ENCODE peak calls at places on chromosome X, in seven cellular contexts. S is mammary epithelial cell, G is pancreas, Q is A549, Y is cardiac muscle cell, K is hepatocyte, R is astrocyte. V is an unnamed sample.

GRCh38 chrX:78522601-78523000 is 136.5 kb downstream of the RTL3 start:
- DNase-seq in S (peak), G (no peak), Q (no peak), Y (no peak), K (no peak), R (no peak), V (no peak)

GRCh38 chrX:24242649-24243556 is 71.0 kb downstream of the SUPT20HL2 start:
- DNase-seq in S (no peak), G (peak), Q (no peak), Y (peak), K (peak), R (peak), V (no peak)

GRCh38 chrX:1673337-1673736 is 58.5 kb downstream of the ASMT start:
- DNase-seq in S (no peak), G (no peak), Q (peak), Y (peak), K (peak), R (no peak), V (no peak)

GRCh38 chrX:47483310-47484268 is 567 bp upstream of the ZNF41 start:
- DNase-seq in S (peak), G (no peak), Q (no peak), Y (peak), K (peak), R (peak), V (no peak)

GRCh38 chrX:17443546-17443945 is 68.5 kb downstream of the NHS start:
- DNase-seq in S (no peak), G (no peak), Q (no peak), Y (peak), K (no peak), R (no peak), V (no peak)

GRCh38 chrX:100928660-100929613 is at the start of gene XKRX:
- DNase-seq in S (peak), G (peak), Q (peak), Y (peak), K (peak), R (peak), V (no peak)

GRCh38 chrX:115191490-115192243 is 2.5 kb downstream of the RBMXL3 start:
- DNase-seq in S (no peak), G (no peak), Q (no peak), Y (no peak), K (no peak), R (no peak), V (no peak)

GRCh38 chrX:42577936-42578335 is 200.0 kb downstream of the PPP1R2C start:
- DNase-seq in S (no peak), G (no peak), Q (no peak), Y (peak), K (peak), R (no peak), V (no peak)

GRCh38 chrX:126550816-126551215 is 1.8 kb downstream of the DCAF12L1 start:
- DNase-seq in S (no peak), G (no peak), Q (no peak), Y (no peak), K (no peak), R (no peak), V (no peak)

GRCh38 chrX:34624416-34624815 is 32.7 kb downstream of the TMEM47 start:
- DNase-seq in S (no peak), G (no peak), Q (no peak), Y (peak), K (no peak), R (peak), V (no peak)

GRCh38 chrX:21740329-21741274 is 17.3 kb downstream of the SMPX start:
- DNase-seq in S (no peak), G (peak), Q (no peak), Y (no peak), K (no peak), R (no peak), V (no peak)

GRCh38 chrX:119399772-119400101 is 601 bp downstream of the SLC25A43 start:
- DNase-seq in S (no peak), G (no peak), Q (peak), Y (peak), K (no peak), R (peak), V (no peak)

GRCh38 chrX:129427267-129427666 is 96.0 kb downstream of the SMARCA1 start:
- DNase-seq in S (no peak), G (no peak), Q (no peak), Y (no peak), K (no peak), R (no peak), V (no peak)

GRCh38 chrX:22690116-22690515 is 309.6 kb upstream of the DDX53 start:
- DNase-seq in S (no peak), G (no peak), Q (no peak), Y (peak), K (peak), R (no peak), V (no peak)

GRCh38 chrX:15719324-15719968 is 18.6 kb upstream of the CA5B start:
- DNase-seq in S (no peak), G (no peak), Q (no peak), Y (no peak), K (no peak), R (no peak), V (no peak)

GRCh38 chrX:15721911-15722310 is 16.2 kb upstream of the CA5B start:
- DNase-seq in S (no peak), G (no peak), Q (no peak), Y (no peak), K (no peak), R (no peak), V (no peak)

GRCh38 chrX:15723887-15724517 is 14.1 kb upstream of the CA5B start:
- DNase-seq in S (no peak), G (no peak), Q (no peak), Y (no peak), K (no peak), R (no peak), V (no peak)

GRCh38 chrX:15724911-15725310 is 13.2 kb upstream of the CA5B start:
- DNase-seq in S (no peak), G (no peak), Q (no peak), Y (no peak), K (no peak), R (no peak), V (no peak)
- TF ChIP-seq CTCF in S (no peak), G (no peak), Q (no peak), Y (no peak), K (no peak), R (no peak), V (no peak)

DNA sequence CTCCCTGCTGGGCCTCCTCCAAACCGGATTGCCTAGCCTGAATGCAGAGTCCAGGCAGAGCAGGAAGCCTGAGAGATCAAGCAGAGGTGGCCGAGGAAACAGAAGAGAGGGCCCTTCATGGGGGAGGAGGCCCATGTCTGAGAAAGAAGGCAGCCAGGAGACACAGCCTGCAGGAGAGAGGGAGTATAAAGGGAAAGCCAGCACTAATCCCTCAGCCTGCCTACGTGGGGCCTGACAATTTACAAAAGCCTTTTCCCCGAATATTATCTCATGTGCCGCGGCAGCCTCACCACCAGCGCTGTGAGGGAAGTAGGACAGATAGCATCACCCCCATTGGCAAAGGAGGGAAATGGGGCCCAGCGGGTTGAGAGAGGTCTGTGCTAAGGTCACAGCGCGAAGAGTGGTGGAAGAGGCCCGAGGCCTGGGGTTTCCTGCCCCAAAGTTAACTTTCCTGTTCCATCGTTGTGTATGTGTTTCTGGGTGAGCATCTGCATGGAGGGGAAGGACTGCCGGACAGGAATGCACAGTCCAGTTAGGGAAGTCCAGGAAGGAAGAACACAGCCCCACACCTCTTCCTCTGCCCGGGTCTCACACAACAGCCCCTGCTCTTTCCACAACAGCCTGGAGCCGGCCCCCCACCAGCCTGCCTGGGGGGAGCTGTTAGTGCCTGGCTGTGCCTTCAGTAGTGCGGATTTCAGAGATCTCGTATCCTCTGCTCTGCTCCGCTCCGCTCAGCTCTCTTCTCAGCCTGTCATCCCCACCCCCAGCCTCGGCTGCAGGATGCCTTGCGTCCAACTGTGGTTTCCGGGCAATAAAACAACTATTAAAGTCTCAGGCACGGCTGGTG is 50.9 kb upstream of the BCOR start:
- DNase-seq in S (no peak), G (no peak), Q (no peak), Y (peak), K (peak), R (no peak), V (no peak)
- H3K4me3 ChIP-seq in S (no peak), G (no peak), Q (no peak), Y (no peak), K (no peak), R (no peak), V (no peak)

GRCh38 chrX:136765957-136766356 is 14.8 kb downstream of the ARHGEF6 start:
- DNase-seq in S (no peak), G (no peak), Q (no peak), Y (no peak), K (no peak), R (no peak), V (no peak)

GRCh38 chrX:136768469-136769084 is 12.2 kb downstream of the ARHGEF6 start:
- DNase-seq in S (peak), G (no peak), Q (no peak), Y (peak), K (peak), R (peak), V (no peak)

GRCh38 chrX:136766785-136767103 is 14.0 kb downstream of the ARHGEF6 start:
- DNase-seq in S (no peak), G (no peak), Q (no peak), Y (no peak), K (no peak), R (no peak), V (no peak)

GRCh38 chrX:136764206-136764605 is 16.5 kb downstream of the ARHGEF6 start:
- DNase-seq in S (no peak), G (no peak), Q (no peak), Y (no peak), K (no peak), R (no peak), V (no peak)

DNA sequence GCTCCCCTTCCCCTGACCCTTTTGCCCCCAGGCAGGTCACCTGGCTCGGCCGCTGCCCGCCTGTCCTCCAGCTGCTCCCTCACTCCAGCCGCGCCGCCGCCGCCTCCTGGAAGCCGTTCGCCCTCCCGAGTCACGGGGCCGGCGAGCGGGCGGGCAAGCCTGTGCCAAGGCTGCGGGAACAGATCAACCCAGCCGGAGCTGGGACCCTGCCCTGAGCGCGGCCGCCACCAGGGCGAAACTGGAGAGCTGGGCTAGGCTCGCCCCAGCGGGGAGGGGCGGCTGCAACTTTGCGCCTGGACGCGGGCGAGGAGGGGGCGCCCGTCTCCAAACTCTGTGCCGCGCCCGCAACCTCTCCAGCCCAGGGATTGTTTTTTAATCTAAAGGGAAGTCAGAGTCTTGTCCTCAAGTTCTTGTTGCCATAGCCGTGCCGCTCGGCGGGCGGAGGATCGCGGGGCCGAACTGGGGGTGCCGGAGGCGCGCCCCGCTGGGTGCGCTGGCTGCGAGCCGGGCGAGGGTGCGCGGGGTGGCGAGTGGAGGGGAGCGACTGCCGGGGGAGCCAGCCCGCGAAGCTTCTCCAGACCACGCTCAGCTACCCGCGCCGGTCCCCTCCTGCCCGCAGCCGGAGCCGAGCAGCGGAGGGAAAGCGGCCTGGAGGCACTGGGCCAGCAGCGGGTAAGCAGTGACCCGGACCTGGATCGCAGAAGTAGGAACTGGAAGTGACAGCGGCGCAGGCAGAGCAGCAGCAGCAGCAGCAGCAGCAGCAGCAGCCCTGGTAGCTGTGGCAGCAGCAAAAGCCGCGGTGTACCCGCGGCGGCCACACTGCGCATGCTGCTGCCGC is 13.4 kb downstream of the ARHGEF6 start:
- DNase-seq in S (peak), G (peak), Q (peak), Y (peak), K (peak), R (peak), V (peak)
- H3K27ac ChIP-seq in S (no peak), G (peak), Q (peak), Y (no peak), K (no peak), R (peak), V (peak)

GRCh38 chrX:15382809-15383208 is 1.4 kb downstream of the VEGFD start:
- DNase-seq in S (no peak), G (no peak), Q (no peak), Y (no peak), K (no peak), R (no peak), V (no peak)
- TF ChIP-seq CTCF in S (no peak), G (no peak), Q (no peak), Y (no peak), K (no peak), R (no peak), V (no peak)

V was measured in dorsolateral prefrontal cortex.